ENCODE peak calls at places on chromosomes 7 and 10, in four cellular contexts. Q is SK-N-SH, J is K562, O is WTC11. L is an unnamed sample.

GRCh38 chr7:80623465-80624252 is 14.8 kb upstream of the CD36 start:
- DNase-seq in Q (no peak), J (no peak), O (no peak), L (no peak)

GRCh38 chr7:116872026-116872425 is 9.6 kb downstream of the CAPZA2 start:
- DNase-seq in Q (no peak), J (no peak), O (no peak), L (no peak)

GRCh38 chr7:12094365-12094921 is 116.7 kb upstream of the TMEM106B start:
- DNase-seq in Q (no peak), J (no peak), O (peak), L (no peak)

GRCh38 chr7:128017880-128018845 is 13.1 kb downstream of the LRRC4 start:
- DNase-seq in Q (peak), J (no peak), O (no peak), L (no peak)

GRCh38 chr10:25888627-25889026 is 45.4 kb upstream of the MYO3A start:
- DNase-seq in Q (peak), J (peak), O (no peak), L (no peak)

GRCh38 chr10:112532053-112532658 is 85.1 kb downstream of the VTI1A start:
- DNase-seq in Q (no peak), J (no peak), O (no peak), L (peak)

GRCh38 chr7:13851756-13852155 is 137.7 kb downstream of the ETV1 start:
- DNase-seq in Q (peak), J (no peak), O (no peak), L (no peak)

GRCh38 chr10:34816067-34817002 is 1.2 kb upstream of the PARD3 start:
- DNase-seq in Q (peak), J (no peak), O (peak), L (no peak)

GRCh38 chr10:107160866-107161265 is 3.6 kb downstream of the SORCS1 start:
- DNase-seq in Q (no peak), J (no peak), O (no peak), L (no peak)

GRCh38 chr10:30155401-30155800 is 96.0 kb upstream of the JCAD start:
- DNase-seq in Q (no peak), J (no peak), O (no peak), L (no peak)

GRCh38 chr10:114678301-114678700 is 20.2 kb upstream of the ABLIM1 start:
- DNase-seq in Q (no peak), J (no peak), O (no peak), L (no peak)

GRCh38 chr10:35005868-35006267 is 84.3 kb downstream of the CUL2 start:
- DNase-seq in Q (no peak), J (no peak), O (no peak), L (no peak)

GRCh38 chr10:78338717-78339116 is 305.1 kb downstream of the RPS24 start:
- DNase-seq in Q (no peak), J (no peak), O (no peak), L (no peak)

GRCh38 chr7:109772161-109772560 is 1202.5 kb downstream of the DNAJB9 start:
- DNase-seq in Q (no peak), J (no peak), O (no peak), L (no peak)

GRCh38 chr7:8131694-8132605 is 130.0 kb downstream of the ICA1 start:
- DNase-seq in Q (no peak), J (no peak), O (no peak), L (peak)

GRCh38 chr7:17934612-17935247 is 5.6 kb downstream of the SNX13 start:
- DNase-seq in Q (no peak), J (no peak), O (no peak), L (no peak)

GRCh38 chr10:92855560-92855959 is 7.2 kb downstream of the EXOC6 start:
- DNase-seq in Q (no peak), J (no peak), O (no peak), L (no peak)

GRCh38 chr7:73721237-73721848 is 1.9 kb upstream of the STX1A start:
- DNase-seq in Q (peak), J (no peak), O (no peak), L (no peak)

GRCh38 chr7:909358-910329 is 33.3 kb downstream of the GET4 start:
- DNase-seq in Q (peak), J (peak), O (no peak), L (no peak)

GRCh38 chr10:51129946-51130554 is 55.8 kb downstream of the PRKG1 start:
- DNase-seq in Q (peak), J (no peak), O (no peak), L (no peak)

GRCh38 chr10:103715430-103715829 is 139.9 kb downstream of the SH3PXD2A start:
- DNase-seq in Q (no peak), J (no peak), O (no peak), L (no peak)

DNA sequence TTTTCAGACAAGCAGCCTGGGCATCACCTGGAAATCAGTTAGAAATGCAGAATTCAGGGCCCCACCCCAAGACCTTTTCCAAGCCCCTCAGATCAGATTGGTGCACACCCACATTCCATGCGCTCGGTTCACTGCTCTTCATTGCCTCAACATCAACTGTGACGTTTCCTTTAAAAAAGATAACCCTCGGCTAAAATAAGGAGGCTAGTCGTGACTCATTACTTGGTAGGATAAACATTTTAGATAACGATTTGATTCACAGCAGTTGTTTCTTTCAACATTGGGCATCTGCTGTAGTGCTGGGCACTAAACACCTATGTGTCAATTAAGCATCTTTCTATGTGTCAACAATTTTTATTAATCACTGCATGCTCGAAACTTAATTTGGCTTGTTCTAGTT is 191.1 kb upstream of the LRGUK start:
- DNase-seq in Q (no peak), J (no peak), O (no peak), L (no peak)
- TF ChIP-seq USF1 in Q (no peak), J (no peak), O (no peak), L (no peak)

GRCh38 chr10:55746002-55746401 is 615.1 kb downstream of the ZWINT start:
- DNase-seq in Q (no peak), J (no peak), O (no peak), L (no peak)

GRCh38 chr10:55750458-55750857 is 610.6 kb downstream of the ZWINT start:
- DNase-seq in Q (no peak), J (no peak), O (no peak), L (no peak)

GRCh38 chr10:55742487-55742886 is 618.6 kb downstream of the ZWINT start:
- DNase-seq in Q (no peak), J (no peak), O (no peak), L (no peak)

DNA sequence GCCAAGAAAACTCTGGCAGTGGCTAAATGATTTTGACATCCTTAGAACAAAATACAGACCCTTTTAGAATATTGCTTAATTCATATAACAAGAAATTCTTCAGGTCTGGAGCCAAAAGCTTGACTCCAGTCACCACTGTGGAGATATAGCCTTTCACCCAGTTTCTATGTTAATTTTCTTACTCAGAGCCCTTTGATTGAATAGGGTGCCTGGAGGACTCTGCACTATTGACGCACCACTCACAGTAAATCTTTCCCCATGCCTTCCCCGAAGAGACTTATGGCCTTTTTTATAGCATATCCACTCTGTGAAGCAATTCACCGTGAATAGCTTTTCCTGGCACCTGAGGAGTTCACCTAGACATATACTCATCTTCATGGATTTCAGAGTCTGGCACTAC is 613.8 kb downstream of the ZWINT start:
- DNase-seq in Q (no peak), J (no peak), O (no peak), L (no peak)
- TF ChIP-seq USF1 in Q (no peak), J (no peak), O (no peak), L (no peak)

GRCh38 chr10:123278445-123278844 is 124.2 kb downstream of the BUB3 start:
- DNase-seq in Q (no peak), J (no peak), O (no peak), L (no peak)

GRCh38 chr10:123274513-123275182 is 120.4 kb downstream of the BUB3 start:
- DNase-seq in Q (no peak), J (no peak), O (peak), L (no peak)

GRCh38 chr10:123270806-123271205 is 116.6 kb downstream of the BUB3 start:
- DNase-seq in Q (no peak), J (no peak), O (no peak), L (no peak)

GRCh38 chr10:123272171-123272570 is 118.0 kb downstream of the BUB3 start:
- DNase-seq in Q (no peak), J (no peak), O (no peak), L (no peak)

GRCh38 chr10:123275183-123275549 is 121.0 kb downstream of the BUB3 start:
- DNase-seq in Q (no peak), J (no peak), O (no peak), L (no peak)
- TF ChIP-seq USF1 in Q (no peak), J (no peak), O (no peak), L (no peak)

GRCh38 chr7:91759205-91759863 is 121.2 kb downstream of the MTERF1 start:
- DNase-seq in Q (no peak), J (no peak), O (peak), L (no peak)
- TF ChIP-seq USF1 in Q (no peak), J (no peak), O (no peak), L (no peak)

L was measured in GM12878.